ENCODE peak calls at places on chromosomes 4 and X, in five cellular contexts. M, I, S, G and Y are unnamed samples.

GRCh38 chr4:6232836-6233785 is 32.8 kb upstream of the JAKMIP1 start:
- DNase-seq in M (no peak), I (peak; percentile 52), S (no peak), G (no peak), Y (peak; percentile 37)

GRCh38 chrX:107470198-107470597 is 20.7 kb downstream of the FRMPD3 start:
- DNase-seq in M (no peak), I (no peak), S (no peak), G (no peak), Y (no peak)

GRCh38 chr4:139825523-139826014 is 159.9 kb downstream of the MGST2 start:
- DNase-seq in M (peak; percentile 33), I (no peak), S (no peak), G (no peak), Y (no peak)

GRCh38 chr4:830776-831482 is 5.0 kb upstream of the CPLX1 start:
- DNase-seq in M (no peak), I (peak; percentile 50), S (no peak), G (no peak), Y (no peak)

GRCh38 chr4:184934184-184934583 is 84.1 kb upstream of the HELT start:
- DNase-seq in M (no peak), I (no peak), S (no peak), G (no peak), Y (no peak)

GRCh38 chr4:6470502-6471302 is 1.7 kb downstream of the PPP2R2C start:
- DNase-seq in M (peak; percentile 66), I (peak; percentile 65), S (peak; percentile 12), G (peak; percentile 75), Y (no peak)

GRCh38 chrX:122641136-122641535 is 542.9 kb upstream of the GRIA3 start:
- DNase-seq in M (no peak), I (no peak), S (no peak), G (no peak), Y (no peak)

GRCh38 chrX:41984628-41985027 is 61.3 kb upstream of the CASK start:
- DNase-seq in M (no peak), I (no peak), S (no peak), G (no peak), Y (no peak)

GRCh38 chrX:22135994-22136684 is 104.0 kb downstream of the PHEX start:
- DNase-seq in M (peak; percentile 67), I (peak; percentile 60), S (peak; percentile 75), G (peak; percentile 27), Y (peak; percentile 38)

GRCh38 chr4:89572224-89572858 is 264.6 kb downstream of the SNCA start:
- DNase-seq in M (peak; percentile 7), I (no peak), S (peak; percentile 89), G (no peak), Y (no peak)

GRCh38 chr4:143294710-143295109 is 42.0 kb upstream of the GAB1 start:
- DNase-seq in M (no peak), I (no peak), S (no peak), G (no peak), Y (no peak)
- H3K4me1 ChIP-seq in M (peaks cover 3% of the 10 kb centered on the region), I (no peaks in the 10 kb centered on the region), S (no peaks in the 10 kb centered on the region), G (no peaks in the 10 kb centered on the region), Y (no peaks in the 10 kb centered on the region)

GRCh38 chr4:86957214-86957613 is 22.4 kb downstream of the AFF1 start:
- DNase-seq in M (no peak), I (no peak), S (no peak), G (no peak), Y (no peak)
- H3K4me1 ChIP-seq in M (peaks cover 38% of the 10 kb centered on the region), I (no peaks in the 10 kb centered on the region), S (no peaks in the 10 kb centered on the region), G (peaks cover 29% of the 10 kb centered on the region), Y (no peaks in the 10 kb centered on the region)

DNA sequence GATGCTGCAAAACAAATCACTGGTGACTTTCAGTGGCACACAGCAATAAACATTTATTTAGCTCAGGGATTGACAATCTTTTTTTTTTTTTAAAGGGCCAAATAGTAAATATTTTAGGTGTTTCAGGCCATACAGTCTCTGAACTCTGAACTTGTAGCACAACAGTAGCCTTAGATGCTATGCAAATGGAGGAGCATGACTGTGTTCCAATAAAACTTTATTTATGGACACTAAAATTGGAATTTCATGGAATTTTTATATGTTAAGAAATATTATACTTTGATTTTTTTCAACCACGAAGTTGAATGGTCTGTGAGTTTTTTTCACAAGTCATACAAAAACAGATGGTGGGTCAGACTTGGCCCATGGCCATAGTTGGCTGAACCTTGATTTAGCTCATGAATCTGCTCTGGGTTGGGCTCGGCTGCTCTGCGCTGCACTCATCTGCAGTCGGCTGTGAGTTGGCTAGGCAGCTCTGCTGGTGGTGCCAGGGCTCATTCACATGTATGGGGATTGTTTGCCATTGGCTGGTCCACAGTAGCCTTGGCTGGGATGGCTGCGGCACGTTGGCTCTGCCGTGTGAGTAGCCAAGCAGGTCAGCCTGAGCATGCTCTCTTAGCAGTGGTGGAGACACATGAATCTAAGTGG is 231.7 kb upstream of the PGRMC2 start:
- DNase-seq in M (no peak), I (peak; percentile 66), S (peak; percentile 50), G (no peak), Y (no peak)
- H3K4me1 ChIP-seq in M (no peaks in the 10 kb centered on the region), I (no peaks in the 10 kb centered on the region), S (peaks cover 62% of the 10 kb centered on the region), G (peaks cover 58% of the 10 kb centered on the region), Y (no peaks in the 10 kb centered on the region)

GRCh38 chr4:65600656-65601055 is 69.6 kb downstream of the EPHA5 start:
- DNase-seq in M (no peak), I (no peak), S (no peak), G (no peak), Y (no peak)

GRCh38 chr4:65599335-65599734 is 71.0 kb downstream of the EPHA5 start:
- DNase-seq in M (no peak), I (no peak), S (no peak), G (no peak), Y (no peak)

GRCh38 chr4:65592089-65592488 is 78.2 kb downstream of the EPHA5 start:
- DNase-seq in M (peak; percentile 29), I (no peak), S (no peak), G (no peak), Y (no peak)

GRCh38 chr4:65597697-65598096 is 72.6 kb downstream of the EPHA5 start:
- DNase-seq in M (no peak), I (no peak), S (no peak), G (no peak), Y (no peak)
- H3K4me1 ChIP-seq in M (no peaks in the 10 kb centered on the region), I (no peaks in the 10 kb centered on the region), S (no peaks in the 10 kb centered on the region), G (no peaks in the 10 kb centered on the region), Y (no peaks in the 10 kb centered on the region)

DNA sequence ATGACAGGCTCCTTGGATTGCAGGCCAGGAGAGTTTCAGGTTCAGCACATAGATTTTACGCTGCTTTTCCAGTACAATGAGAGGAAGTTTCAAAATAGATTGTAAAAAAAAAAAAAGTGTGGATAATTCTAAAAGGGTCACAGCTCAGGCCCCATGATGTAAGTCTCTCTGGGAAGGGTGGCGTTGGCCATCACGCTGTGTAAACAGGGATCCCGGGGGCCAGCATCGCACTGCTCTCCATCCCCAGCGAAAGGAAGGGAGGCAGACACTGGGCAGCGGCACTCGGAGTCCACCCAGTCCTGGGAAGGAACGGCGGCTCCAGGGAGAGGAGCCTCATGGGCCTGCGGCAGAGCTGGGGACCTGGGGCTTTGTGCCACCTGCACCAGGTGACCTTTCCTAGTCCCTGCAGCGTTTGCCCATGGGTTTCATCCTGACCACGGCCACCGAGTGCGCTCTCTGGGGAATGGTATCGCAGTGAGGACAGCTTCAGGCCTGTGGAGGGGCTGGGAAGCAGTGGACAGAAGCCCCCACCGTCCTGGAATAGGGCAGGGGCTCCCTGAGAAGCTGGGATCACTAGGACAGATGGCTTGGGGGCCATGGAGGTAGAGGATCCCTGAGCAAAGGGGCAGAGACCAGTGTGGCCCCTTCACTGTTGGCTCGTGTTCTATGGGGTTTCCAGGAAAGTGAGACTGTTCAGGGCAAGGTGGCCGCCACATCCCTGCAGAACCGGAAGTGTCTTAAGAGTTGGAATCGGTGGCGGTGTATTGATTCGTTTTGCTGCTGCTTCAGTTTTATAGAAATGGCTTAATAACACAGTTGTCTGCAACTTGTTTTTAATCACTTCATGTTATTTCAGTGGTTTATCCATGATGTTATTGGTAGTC is 38.9 kb downstream of the RGS12 start:
- DNase-seq in M (no peak), I (no peak), S (peak; percentile 86), G (no peak), Y (no peak)
- H3K4me1 ChIP-seq in M (peaks cover 10% of the 10 kb centered on the region), I (no peaks in the 10 kb centered on the region), S (peaks cover 38% of the 10 kb centered on the region), G (no peaks in the 10 kb centered on the region), Y (no peaks in the 10 kb centered on the region)

GRCh38 chr4:128827280-128827679 is 17.8 kb downstream of the JADE1 start:
- DNase-seq in M (no peak), I (no peak), S (no peak), G (no peak), Y (no peak)
- H3K4me1 ChIP-seq in M (peaks cover 61% of the 10 kb centered on the region), I (no peaks in the 10 kb centered on the region), S (peaks cover 17% of the 10 kb centered on the region), G (peaks cover 29% of the 10 kb centered on the region), Y (peaks cover 4% of the 10 kb centered on the region)